ENCODE peak calls at places on chromosome 20, in nine cellular contexts. K is cardiac muscle cell, B is pancreas, V is esophagus squamous epithelium, R is tibial artery, W is lower lobe of right lung, Y is psoas muscle, D is heart right ventricle, H is lung. S is an unnamed sample. For H3K4me1, the result is how much of the 10 kb centered on the place peaks cover.

GRCh38 chr20:51886891-51887608 is 84.7 kb upstream of the SALL4 start:
- DNase-seq in K (no peak), B (no peak), V (no peak), R (no peak), W (no peak), Y (no peak), D (no peak), H (no peak), S (no peak)

GRCh38 chr20:23164176-23164601 is 78.1 kb upstream of the CD93 start:
- DNase-seq in K (no peak), B (no peak), V (no peak), R (peak), W (no peak), Y (peak), D (no peak), H (no peak), S (no peak)

GRCh38 chr20:635609-636338 is 17.2 kb downstream of the SRXN1 start:
- DNase-seq in K (no peak), B (no peak), V (no peak), R (no peak), W (no peak), Y (no peak), D (no peak), H (no peak), S (no peak)

GRCh38 chr20:9177278-9177677 is 108.4 kb downstream of the PLCB4 start:
- DNase-seq in K (no peak), B (no peak), V (no peak), R (no peak), W (no peak), Y (no peak), D (no peak), H (no peak), S (no peak)

GRCh38 chr20:478949-479429 is 16.7 kb upstream of the TBC1D20 start:
- DNase-seq in K (peak), B (no peak), V (no peak), R (no peak), W (no peak), Y (no peak), D (no peak), H (no peak), S (peak)

GRCh38 chr20:8523684-8524083 is 391.6 kb downstream of the PLCB1 start:
- DNase-seq in K (peak), B (no peak), V (no peak), R (no peak), W (no peak), Y (no peak), D (no peak), H (no peak), S (no peak)

GRCh38 chr20:43731927-43732326 is 5.1 kb upstream of the GTSF1L start:
- DNase-seq in K (no peak), B (no peak), V (no peak), R (no peak), W (no peak), Y (no peak), D (no peak), H (no peak), S (no peak)

GRCh38 chr20:45842169-45842812 is 8.7 kb downstream of the SNX21 start:
- DNase-seq in K (peak), B (no peak), V (no peak), R (no peak), W (no peak), Y (no peak), D (no peak), H (no peak), S (no peak)

GRCh38 chr20:11166716-11167115 is 492.9 kb upstream of the JAG1 start:
- DNase-seq in K (peak), B (no peak), V (no peak), R (no peak), W (no peak), Y (no peak), D (no peak), H (no peak), S (no peak)

GRCh38 chr20:62433655-62434054 is 6.3 kb upstream of the RBBP8NL start:
- DNase-seq in K (no peak), B (no peak), V (no peak), R (no peak), W (no peak), Y (no peak), D (no peak), H (no peak), S (no peak)

GRCh38 chr20:608970-609369 is 1.1 kb downstream of the TCF15 start:
- DNase-seq in K (no peak), B (no peak), V (no peak), R (no peak), W (no peak), Y (no peak), D (no peak), H (no peak), S (no peak)

GRCh38 chr20:23298155-23298554 is 52.4 kb upstream of the NXT1 start:
- DNase-seq in K (no peak), B (no peak), V (no peak), R (no peak), W (no peak), Y (no peak), D (no peak), H (no peak), S (no peak)

GRCh38 chr20:49276201-49276894 is 1.5 kb downstream of the ZNFX1 start:
- DNase-seq in K (peak), B (no peak), V (no peak), R (no peak), W (no peak), Y (no peak), D (no peak), H (no peak), S (peak)

GRCh38 chr20:46129955-46130481 is 11.9 kb downstream of the CD40 start:
- DNase-seq in K (peak), B (no peak), V (no peak), R (no peak), W (no peak), Y (no peak), D (no peak), H (no peak), S (no peak)

GRCh38 chr20:45406260-45407066 is 1.6 kb upstream of the DBNDD2 start:
- DNase-seq in K (peak), B (peak), V (no peak), R (peak), W (peak), Y (peak), D (peak), H (peak), S (peak)

GRCh38 chr20:9172908-9173307 is 104.0 kb downstream of the PLCB4 start:
- DNase-seq in K (peak), B (no peak), V (no peak), R (no peak), W (no peak), Y (no peak), D (no peak), H (no peak), S (no peak)

GRCh38 chr20:46060301-46060881 is 29.4 kb downstream of the NCOA5 start:
- DNase-seq in K (no peak), B (no peak), V (no peak), R (no peak), W (no peak), Y (no peak), D (no peak), H (no peak), S (no peak)

GRCh38 chr20:63834545-63834880 is 3.4 kb upstream of the ZBTB46 start:
- DNase-seq in K (no peak), B (no peak), V (no peak), R (no peak), W (no peak), Y (no peak), D (no peak), H (no peak), S (no peak)

GRCh38 chr20:63833776-63834544 is 2.9 kb upstream of the ZBTB46 start:
- DNase-seq in K (no peak), B (peak), V (no peak), R (no peak), W (no peak), Y (no peak), D (no peak), H (no peak), S (no peak)

GRCh38 chr20:63837134-63837429 is 6.0 kb upstream of the ZBTB46 start:
- DNase-seq in K (no peak), B (no peak), V (no peak), R (no peak), W (no peak), Y (no peak), D (no peak), H (no peak), S (no peak)

GRCh38 chr20:63836335-63837133 is 5.5 kb upstream of the ZBTB46 start:
- DNase-seq in K (no peak), B (no peak), V (no peak), R (no peak), W (no peak), Y (no peak), D (no peak), H (no peak), S (no peak)

GRCh38 chr20:63835031-63835858 is 4.2 kb upstream of the ZBTB46 start:
- DNase-seq in K (peak), B (peak), V (peak), R (peak), W (peak), Y (peak), D (peak), H (peak), S (peak)
- H3K27ac ChIP-seq in K (peak), B (no peak), V (peak), R (peak), W (peak), Y (peak), D (peak), H (peak), S (no peak)

GRCh38 chr20:36467076-36467999 is 74.0 kb upstream of the MYL9 start:
- DNase-seq in K (no peak), B (peak), V (no peak), R (no peak), W (peak), Y (peak), D (peak), H (peak), S (peak)
- H3K4me1 ChIP-seq in K (under half), B (half or more), V (half or more), R (under half), W (half or more), Y (half or more), D (half or more), H (half or more), S (under half)

GRCh38 chr20:50596694-50597021 is 86.5 kb downstream of the PTPN1 start:
- DNase-seq in K (no peak), B (no peak), V (no peak), R (no peak), W (no peak), Y (no peak), D (no peak), H (no peak), S (no peak)
- TF ChIP-seq CTCF in K (no peak), B (no peak), V (no peak), R (no peak), W (no peak), Y (no peak), D (no peak), H (no peak), S (no peak)

DNA sequence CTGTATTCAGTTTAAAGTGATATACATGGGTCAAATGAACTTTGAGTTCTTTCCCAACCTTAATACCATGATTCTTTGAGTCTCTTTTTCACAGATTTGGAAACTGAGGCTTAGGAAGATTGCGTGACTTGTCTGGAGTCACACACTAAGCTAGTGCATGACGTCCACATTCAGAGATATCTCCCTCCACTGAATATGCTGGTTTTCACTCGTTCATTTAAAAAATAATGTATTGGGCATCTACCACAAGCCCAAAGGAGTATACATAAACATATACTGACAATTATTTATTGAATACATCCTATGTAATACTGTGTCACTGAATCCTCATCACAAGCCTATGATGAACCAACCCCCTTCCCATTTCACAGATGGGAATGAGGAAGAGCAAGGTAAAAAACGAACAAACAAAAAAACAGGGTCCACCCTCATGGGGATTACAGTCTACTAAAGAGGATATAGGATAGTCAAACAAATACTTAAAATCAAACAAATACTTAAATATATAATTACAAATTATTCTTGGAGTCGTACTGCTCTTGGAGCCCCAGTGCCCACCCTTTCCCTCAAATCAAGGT is 611 bp upstream of the TM9SF4 start:
- DNase-seq in K (no peak), B (no peak), V (no peak), R (no peak), W (no peak), Y (no peak), D (no peak), H (no peak), S (no peak)
- H3K27ac ChIP-seq in K (no peak), B (peak), V (peak), R (peak), W (peak), Y (peak), D (no peak), H (no peak), S (peak)

DNA sequence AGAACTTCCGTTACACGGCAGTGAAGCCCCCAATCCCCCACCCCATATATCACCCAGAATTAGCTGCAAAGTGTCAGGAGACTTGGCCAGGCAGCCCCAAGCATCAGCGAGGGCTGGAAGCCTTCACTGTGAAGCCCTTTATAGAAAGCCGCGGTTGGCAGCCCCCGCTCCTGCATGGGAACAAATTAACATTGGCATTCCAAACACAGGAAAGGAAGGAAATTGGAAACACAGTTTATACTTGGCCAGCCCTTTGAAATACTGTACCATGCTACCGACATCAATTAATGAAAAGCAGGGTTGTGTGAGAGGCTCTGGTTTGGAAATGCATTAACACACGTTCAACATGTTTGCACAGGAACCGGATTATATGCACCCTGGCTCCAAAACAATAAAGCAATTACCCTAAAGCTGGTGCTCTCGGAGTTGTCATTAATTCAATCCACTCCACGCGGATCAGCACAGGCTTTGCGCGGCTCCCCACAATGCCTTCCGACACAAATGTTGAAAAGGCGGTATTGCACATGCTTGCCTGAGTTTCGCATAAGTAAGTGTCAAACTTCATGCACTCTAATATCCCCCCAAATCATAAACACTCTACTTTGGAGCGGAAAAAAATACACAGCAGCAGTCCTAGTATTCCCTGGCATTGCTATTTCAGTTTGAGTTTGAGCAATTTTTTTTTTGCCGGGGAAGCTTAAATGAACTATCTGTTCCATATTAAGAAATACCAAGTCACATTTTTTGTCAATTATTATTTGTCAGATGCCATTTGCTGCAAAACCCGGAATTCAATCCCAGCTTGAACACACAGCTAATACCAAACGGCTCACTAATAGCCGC is 7.0 kb downstream of the BMP7 start:
- DNase-seq in K (no peak), B (no peak), V (no peak), R (no peak), W (no peak), Y (no peak), D (no peak), H (no peak), S (no peak)
- H3K4me1 ChIP-seq in K (half or more), B (under half), V (under half), R (under half), W (under half), Y (under half), D (under half), H (under half), S (under half)

DNA sequence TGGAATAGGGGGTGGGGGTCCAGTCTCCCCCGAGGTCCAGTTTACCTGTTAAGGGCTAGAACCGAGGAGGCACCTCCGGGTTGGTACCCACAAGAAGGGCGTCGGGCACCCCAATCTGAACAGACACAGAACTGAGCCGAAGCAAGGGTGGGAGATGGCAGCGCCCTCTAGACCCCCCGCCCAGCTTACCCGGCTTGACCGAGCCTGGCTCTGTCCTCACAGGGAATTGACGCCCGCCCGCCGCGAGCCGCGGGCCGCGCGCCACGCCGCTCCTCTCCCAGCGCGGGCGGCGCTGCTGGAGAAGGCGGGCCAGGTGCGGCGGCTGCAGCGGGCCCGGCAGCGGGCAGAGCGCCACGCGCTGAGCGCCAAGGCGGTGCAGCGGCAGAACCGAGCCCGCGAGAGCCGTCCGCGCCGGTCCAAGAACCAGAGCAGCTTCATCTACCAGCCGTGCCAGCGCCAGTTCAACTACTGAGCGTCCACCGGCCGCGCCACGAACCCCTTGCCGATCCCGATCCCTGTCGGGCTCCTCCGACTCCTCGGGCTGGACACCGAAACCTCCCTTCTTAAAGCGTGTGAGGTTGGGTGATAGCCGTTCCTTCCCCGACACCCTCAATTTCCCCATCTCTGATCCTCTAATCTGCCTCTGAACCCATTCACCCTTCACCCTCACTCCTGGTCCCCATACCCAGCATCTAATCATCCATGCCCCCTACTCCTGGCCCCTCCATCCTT is 5.9 kb downstream of the TP53INP2 start:
- DNase-seq in K (peak), B (peak), V (no peak), R (peak), W (peak), Y (peak), D (peak), H (peak), S (no peak)
- TF ChIP-seq CTCF in K (no peak), B (no peak), V (no peak), R (no peak), W (peak), Y (no peak), D (peak), H (peak), S (peak)

GRCh38 chr20:25058051-25058796 is at the start of gene ACSS1:
- DNase-seq in K (peak), B (peak), V (peak), R (peak), W (peak), Y (peak), D (peak), H (peak), S (no peak)
- H3K27ac ChIP-seq in K (no peak), B (peak), V (peak), R (peak), W (peak), Y (peak), D (peak), H (peak), S (no peak)

DNA sequence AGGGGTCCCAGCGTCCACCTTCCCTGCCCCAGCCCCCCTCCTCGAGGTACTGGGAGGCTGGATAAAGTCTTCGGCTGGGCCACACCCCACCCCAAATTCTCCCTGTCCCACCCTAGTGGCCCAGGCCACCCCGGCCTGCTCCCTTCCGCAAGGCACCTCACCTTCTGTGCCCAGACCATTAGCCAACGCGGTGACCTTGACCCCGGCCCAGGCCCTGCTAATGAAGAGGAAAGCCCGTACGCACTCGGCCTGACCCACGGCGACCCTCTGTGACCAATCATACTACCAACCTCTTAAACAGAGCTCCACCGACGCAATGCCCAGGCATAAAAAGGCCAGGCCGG is 182 bp upstream of the OXT start:
- DNase-seq in K (no peak), B (no peak), V (no peak), R (no peak), W (no peak), Y (no peak), D (no peak), H (no peak), S (no peak)
- H3K4me1 ChIP-seq in K (under half), B (under half), V (under half), R (under half), W (under half), Y (under half), D (under half), H (under half), S (under half)

GRCh38 chr20:50717974-50718761 is 13.2 kb upstream of the PARD6B start:
- DNase-seq in K (no peak), B (no peak), V (no peak), R (peak), W (no peak), Y (no peak), D (no peak), H (no peak), S (no peak)
- TF ChIP-seq CTCF in K (peak), B (no peak), V (no peak), R (no peak), W (no peak), Y (no peak), D (peak), H (no peak), S (peak)

DNA sequence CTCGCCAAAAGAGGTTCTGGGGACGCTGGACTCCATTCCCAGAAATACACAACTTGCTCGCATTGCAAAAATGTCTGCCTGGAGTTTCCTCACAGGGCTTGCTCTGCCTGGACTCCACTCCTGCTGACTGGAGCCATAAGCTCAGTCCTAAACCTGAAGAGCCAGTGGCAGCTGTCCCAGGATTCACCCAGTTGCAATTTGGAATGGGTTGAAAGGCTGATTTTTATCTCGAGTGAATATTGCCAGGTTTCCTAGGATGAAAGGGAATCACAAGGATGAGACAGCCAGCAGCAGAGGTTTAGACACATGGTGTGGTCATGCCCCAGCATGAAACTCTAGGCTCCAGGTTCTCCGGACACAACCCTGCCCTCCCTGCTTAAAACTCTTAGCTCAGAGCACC is 223.3 kb downstream of the BMP7 start:
- DNase-seq in K (no peak), B (no peak), V (no peak), R (no peak), W (no peak), Y (no peak), D (no peak), H (no peak), S (peak)
- H3K27ac ChIP-seq in K (no peak), B (no peak), V (peak), R (no peak), W (no peak), Y (no peak), D (no peak), H (no peak), S (peak)

S was measured in foreskin keratinocyte.